ENCODE peak calls at places on chromosome 18, in six cellular contexts. D, H, B, J, X and K are unnamed samples.

GRCh38 chr18:48781041-48781989 is 169.4 kb downstream of the SMAD7 start:
- DNase-seq in D (peak; percentile 88), H (no peak), B (no peak), J (peak; percentile 95), X (peak; percentile 94), K (no peak)

GRCh38 chr18:79720359-79720733 is 40.7 kb downstream of the CTDP1 start:
- DNase-seq in D (no peak), H (no peak), B (no peak), J (peak; percentile 7), X (no peak), K (peak; percentile 53)

GRCh38 chr18:6682437-6683111 is 46.9 kb upstream of the ARHGAP28 start:
- DNase-seq in D (peak; percentile 64), H (no peak), B (no peak), J (peak; percentile 19), X (no peak), K (no peak)

GRCh38 chr18:46332956-46333355 is 228.8 kb downstream of the HAUS1 start:
- DNase-seq in D (no peak), H (no peak), B (no peak), J (peak; percentile 51), X (no peak), K (no peak)

GRCh38 chr18:56068030-56068671 is 480.2 kb upstream of the TCF4 start:
- DNase-seq in D (no peak), H (no peak), B (no peak), J (no peak), X (no peak), K (no peak)

GRCh38 chr18:55405655-55406373 is 182.2 kb downstream of the TCF4 start:
- DNase-seq in D (peak; percentile 92), H (no peak), B (no peak), J (peak; percentile 93), X (peak; percentile 51), K (peak; percentile 60)

GRCh38 chr18:48348739-48349138 is 60.4 kb downstream of the ZBTB7C start:
- DNase-seq in D (no peak), H (no peak), B (no peak), J (no peak), X (no peak), K (no peak)

GRCh38 chr18:48676756-48677368 is 138.0 kb downstream of the CTIF start:
- DNase-seq in D (peak; percentile 83), H (peak; percentile 73), B (no peak), J (peak; percentile 74), X (peak; percentile 82), K (peak; percentile 88)

GRCh38 chr18:32707586-32707985 is 65.2 kb downstream of the KLHL14 start:
- DNase-seq in D (no peak), H (no peak), B (no peak), J (no peak), X (no peak), K (no peak)

GRCh38 chr18:28855524-28855923 is 678.6 kb upstream of the CDH2 start:
- DNase-seq in D (no peak), H (no peak), B (no peak), J (no peak), X (no peak), K (no peak)

GRCh38 chr18:24368749-24369148 is 28.9 kb downstream of the OSBPL1A start:
- DNase-seq in D (no peak), H (no peak), B (no peak), J (no peak), X (no peak), K (no peak)

GRCh38 chr18:32760391-32760790 is 12.4 kb downstream of the KLHL14 start:
- DNase-seq in D (no peak), H (peak; percentile 91), B (no peak), J (no peak), X (no peak), K (peak; percentile 96)

GRCh38 chr18:75053028-75053624 is 155.8 kb downstream of the PTGR3 start:
- DNase-seq in D (no peak), H (no peak), B (no peak), J (no peak), X (peak; percentile 63), K (no peak)

GRCh38 chr18:49646864-49647263 is 85.0 kb downstream of the LIPG start:
- DNase-seq in D (peak; percentile 17), H (no peak), B (no peak), J (no peak), X (no peak), K (no peak)

GRCh38 chr18:41938445-41938844 is 16.6 kb upstream of the PIK3C3 start:
- DNase-seq in D (no peak), H (no peak), B (no peak), J (no peak), X (no peak), K (no peak)

GRCh38 chr18:41666251-41666650 is 288.8 kb upstream of the PIK3C3 start:
- DNase-seq in D (no peak), H (no peak), B (no peak), J (no peak), X (no peak), K (no peak)

GRCh38 chr18:55501594-55502345 is 86.2 kb downstream of the TCF4 start:
- DNase-seq in D (no peak), H (no peak), B (no peak), J (no peak), X (no peak), K (no peak)

GRCh38 chr18:8379187-8379941 is 229.9 kb upstream of the RAB12 start:
- DNase-seq in D (no peak), H (no peak), B (no peak), J (no peak), X (no peak), K (no peak)

GRCh38 chr18:37426536-37427080 is 139.0 kb downstream of the CELF4 start:
- DNase-seq in D (no peak), H (no peak), B (no peak), J (no peak), X (no peak), K (no peak)

DNA sequence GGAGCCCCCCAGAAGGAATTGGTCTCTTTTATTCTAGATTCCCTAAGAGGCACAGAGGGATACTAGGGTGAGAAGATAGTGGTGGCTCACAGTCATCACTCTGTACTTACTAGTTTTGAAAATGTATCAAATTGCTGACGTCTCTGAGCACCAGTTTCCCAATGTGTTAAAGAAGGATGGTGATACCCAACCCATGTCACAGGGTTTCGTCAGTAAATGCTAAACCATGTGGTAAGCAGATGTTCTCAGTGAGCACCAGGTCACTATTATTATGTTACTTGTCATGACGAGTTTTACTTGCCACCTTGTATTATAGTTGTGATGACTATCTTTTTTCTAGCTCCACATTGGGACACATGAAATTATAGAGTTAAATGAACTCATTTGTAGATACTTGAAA is 54.7 kb downstream of the NEDD4L start:
- DNase-seq in D (no peak), H (no peak), B (no peak), J (no peak), X (no peak), K (no peak)
- H3K4me1 ChIP-seq in D (peaks cover 12% of the 10 kb centered on the region), H (no peaks in the 10 kb centered on the region), B (peaks cover 3% of the 10 kb centered on the region), J (peaks cover 5% of the 10 kb centered on the region), X (peaks cover 55% of the 10 kb centered on the region), K (peaks cover 36% of the 10 kb centered on the region)

GRCh38 chr18:10705291-10705690 is 179.5 kb downstream of the NAPG start:
- DNase-seq in D (no peak), H (no peak), B (no peak), J (no peak), X (no peak), K (no peak)

GRCh38 chr18:10702196-10702595 is 176.4 kb downstream of the NAPG start:
- DNase-seq in D (no peak), H (no peak), B (no peak), J (no peak), X (no peak), K (no peak)

GRCh38 chr18:10707294-10707693 is 181.5 kb downstream of the NAPG start:
- DNase-seq in D (no peak), H (no peak), B (no peak), J (no peak), X (no peak), K (no peak)

DNA sequence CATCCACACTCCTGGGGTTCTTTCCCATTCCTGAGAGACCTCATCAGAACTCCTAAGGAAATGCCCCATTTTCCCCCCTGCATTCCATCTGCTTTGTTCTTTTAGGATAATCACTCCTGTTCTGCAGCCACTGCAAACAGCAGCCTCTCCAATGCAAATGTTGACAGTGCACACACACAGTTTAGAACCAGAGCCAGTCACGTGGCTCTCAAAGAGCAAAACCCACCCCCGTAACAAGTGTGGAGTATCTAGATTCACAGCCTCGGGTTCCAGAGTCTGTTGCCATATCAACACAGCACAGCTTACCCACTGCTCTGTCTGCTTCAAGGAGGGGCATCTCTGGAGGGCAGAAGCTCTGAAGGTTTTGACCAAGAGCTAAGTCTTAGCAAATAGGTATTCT is 180.0 kb downstream of the NAPG start:
- DNase-seq in D (no peak), H (no peak), B (no peak), J (no peak), X (no peak), K (no peak)
- H3K27ac ChIP-seq in D (no peak overlapping the region), H (no peak overlapping the region), B (no peak overlapping the region), J (no peak overlapping the region), X (no peak overlapping the region), K (no peak overlapping the region)

GRCh38 chr18:63183952-63184351 is 135.6 kb downstream of the BCL2 start:
- DNase-seq in D (no peak), H (no peak), B (no peak), J (no peak), X (no peak), K (peak; percentile 48)
- H3K4me1 ChIP-seq in D (peaks cover 73% of the 10 kb centered on the region), H (peaks cover 7% of the 10 kb centered on the region), B (no peaks in the 10 kb centered on the region), J (peaks cover 35% of the 10 kb centered on the region), X (peaks cover 5% of the 10 kb centered on the region), K (peaks cover 99% of the 10 kb centered on the region)

GRCh38 chr18:13136689-13137040 is 81.9 kb upstream of the LDLRAD4 start:
- DNase-seq in D (no peak), H (no peak), B (no peak), J (peak; percentile 54), X (no peak), K (no peak)

GRCh38 chr18:13139885-13140450 is 78.6 kb upstream of the LDLRAD4 start:
- DNase-seq in D (no peak), H (no peak), B (no peak), J (no peak), X (no peak), K (no peak)

GRCh38 chr18:13137939-13138821 is 80.4 kb upstream of the LDLRAD4 start:
- DNase-seq in D (peak; percentile 89), H (no peak), B (no peak), J (peak; percentile 69), X (peak; percentile 80), K (peak; percentile 89)

GRCh38 chr18:13137041-13137938 is 81.3 kb upstream of the LDLRAD4 start:
- DNase-seq in D (no peak), H (no peak), B (no peak), J (peak; percentile 50), X (peak; percentile 68), K (peak; percentile 77)

DNA sequence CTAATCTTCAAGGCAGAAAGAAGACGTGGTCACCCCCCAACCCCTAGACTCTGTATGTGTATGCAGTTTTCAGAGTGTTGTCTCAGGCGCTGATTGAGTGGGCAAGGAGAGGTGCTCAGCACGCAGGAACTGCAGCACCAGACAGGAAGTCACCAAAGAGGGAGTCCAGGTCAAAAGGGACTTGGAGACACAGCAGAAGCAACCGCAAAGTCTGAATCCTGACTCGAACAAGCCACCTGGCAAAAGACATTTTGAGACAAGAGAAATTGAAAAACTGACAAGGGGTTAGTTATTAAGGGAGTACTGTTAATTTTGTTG is 79.8 kb upstream of the LDLRAD4 start:
- DNase-seq in D (no peak), H (no peak), B (no peak), J (no peak), X (no peak), K (no peak)
- H3K27ac ChIP-seq in D (no peak overlapping the region), H (no peak overlapping the region), B (no peak overlapping the region), J (no peak overlapping the region), X (peak overlapping the region; percentile 83), K (no peak overlapping the region)